ENCODE peak calls at places on chromosomes 4 and X, in four cellular contexts. U, O, R and M are unnamed samples.

GRCh38 chrX:41435708-41436107 is 11.4 kb upstream of the NYX start:
- DNase-seq in U (no peak), O (no peak), R (no peak), M (no peak)

GRCh38 chrX:153459976-153460375 is 10.4 kb downstream of the HAUS7 start:
- DNase-seq in U (peak; percentile 79), O (no peak), R (peak; percentile 12), M (peak; percentile 54)

GRCh38 chr4:110515676-110516075 is 39.7 kb downstream of the ENPEP start:
- DNase-seq in U (no peak), O (no peak), R (no peak), M (no peak)

GRCh38 chrX:139844884-139845283 is 88.0 kb downstream of the ATP11C start:
- DNase-seq in U (no peak), O (no peak), R (no peak), M (no peak)

GRCh38 chrX:149511081-149511480 is 6.0 kb upstream of the IDS start:
- DNase-seq in U (peak; percentile 50), O (no peak), R (peak; percentile 49), M (no peak)

GRCh38 chrX:38233891-38234807 is 13.5 kb upstream of the SRPX start:
- DNase-seq in U (peak; percentile 73), O (peak; percentile 17), R (peak; percentile 96), M (peak; percentile 38)

GRCh38 chr4:157221895-157222763 is 1.6 kb downstream of the GRIA2 start:
- DNase-seq in U (no peak), O (no peak), R (no peak), M (no peak)

GRCh38 chrX:104411800-104412199 is 154.2 kb upstream of the IL1RAPL2 start:
- DNase-seq in U (no peak), O (no peak), R (no peak), M (no peak)

GRCh38 chrX:69503835-69504625 is at the start of gene NALF2:
- DNase-seq in U (peak; percentile 11), O (peak; percentile 44), R (peak; percentile 36), M (no peak)

GRCh38 chr4:82905205-82905604 is 4.7 kb downstream of the THAP9 start:
- DNase-seq in U (peak; percentile 64), O (no peak), R (peak; percentile 73), M (peak; percentile 42)

GRCh38 chrX:53317365-53318069 is 36.1 kb upstream of the IQSEC2 start:
- DNase-seq in U (peak; percentile 43), O (peak; percentile 47), R (peak; percentile 54), M (peak; percentile 2)

GRCh38 chrX:24017674-24018073 is 9.3 kb downstream of the KLHL15 start:
- DNase-seq in U (no peak), O (no peak), R (no peak), M (no peak)

GRCh38 chrX:24424948-24425347 is 40.1 kb upstream of the PDK3 start:
- DNase-seq in U (peak; percentile 22), O (peak; percentile 51), R (peak; percentile 79), M (peak; percentile 12)

GRCh38 chrX:40058719-40059118 is 39.0 kb downstream of the BCOR start:
- DNase-seq in U (no peak), O (no peak), R (no peak), M (no peak)

GRCh38 chr4:129062580-129062979 is 30.8 kb downstream of the SCLT1 start:
- DNase-seq in U (no peak), O (no peak), R (no peak), M (no peak)

GRCh38 chr4:105194328-105195231 is 47.9 kb downstream of the TET2 start:
- DNase-seq in U (peak; percentile 79), O (no peak), R (peak; percentile 45), M (peak; percentile 40)

GRCh38 chr4:187090401-187090800 is 366.7 kb upstream of the FAT1 start:
- DNase-seq in U (peak; percentile 41), O (no peak), R (no peak), M (peak; percentile 1)

GRCh38 chrX:46327229-46328081 is 217.8 kb downstream of the ZNF674 start:
- DNase-seq in U (no peak), O (peak; percentile 9), R (no peak), M (no peak)

GRCh38 chr4:156732634-156733033 is 239.0 kb downstream of the PDGFC start:
- DNase-seq in U (peak; percentile 28), O (no peak), R (peak; percentile 16), M (no peak)

GRCh38 chr4:76764251-76764650 is 133.7 kb downstream of the SOWAHB start:
- DNase-seq in U (peak; percentile 82), O (no peak), R (peak; percentile 73), M (peak; percentile 73)

GRCh38 chrX:46643636-46644035 is 70.1 kb downstream of the CHST7 start:
- DNase-seq in U (no peak), O (no peak), R (no peak), M (no peak)

GRCh38 chr4:41157009-41157408 is 57.3 kb downstream of the APBB2 start:
- DNase-seq in U (no peak), O (no peak), R (no peak), M (no peak)

GRCh38 chrX:1491851-1492349 is 39.2 kb upstream of the ASMTL start:
- DNase-seq in U (no peak), O (no peak), R (no peak), M (no peak)

GRCh38 chr4:30839583-30840520 is 119.7 kb downstream of the PCDH7 start:
- DNase-seq in U (peak; percentile 78), O (no peak), R (peak; percentile 60), M (no peak)

GRCh38 chrX:120380699-120381098 is 18.8 kb downstream of the ATP1B4 start:
- DNase-seq in U (no peak), O (no peak), R (peak; percentile 9), M (no peak)

GRCh38 chr4:31328921-31329320 is 608.8 kb downstream of the PCDH7 start:
- DNase-seq in U (no peak), O (no peak), R (no peak), M (no peak)

GRCh38 chr4:187883049-187883448 is 112.5 kb upstream of the ZFP42 start:
- DNase-seq in U (no peak), O (no peak), R (no peak), M (no peak)

GRCh38 chrX:129577473-129577872 is 37.4 kb downstream of the OCRL start:
- DNase-seq in U (peak; percentile 83), O (no peak), R (peak; percentile 83), M (peak; percentile 81)

GRCh38 chrX:29535212-29536162 is 679.9 kb upstream of the MAGEB2 start:
- DNase-seq in U (peak; percentile 31), O (no peak), R (peak; percentile 19), M (no peak)

GRCh38 chr4:14928035-14928434 is 74.2 kb upstream of the CPEB2 start:
- DNase-seq in U (no peak), O (no peak), R (no peak), M (no peak)

GRCh38 chrX:39654183-39654925 is 443.4 kb downstream of the BCOR start:
- DNase-seq in U (no peak), O (no peak), R (no peak), M (no peak)

GRCh38 chr4:6873792-6874461 is 35.7 kb upstream of the TBC1D14 start:
- DNase-seq in U (peak; percentile 62), O (peak; percentile 60), R (peak; percentile 68), M (peak; percentile 40)

GRCh38 chr4:82951196-82951595 is 50.7 kb downstream of the THAP9 start:
- DNase-seq in U (peak; percentile 10), O (no peak), R (no peak), M (no peak)

GRCh38 chr4:6640292-6641163 is at the start of gene MRFAP1:
- DNase-seq in U (peak; percentile 95), O (peak; percentile 96), R (peak; percentile 92), M (peak; percentile 89)

GRCh38 chr4:128841402-128841801 is 31.9 kb downstream of the JADE1 start:
- DNase-seq in U (no peak), O (no peak), R (no peak), M (no peak)

GRCh38 chrX:11591712-11592351 is 73.9 kb downstream of the ARHGAP6 start:
- DNase-seq in U (no peak), O (no peak), R (no peak), M (no peak)

GRCh38 chr4:1285151-1285789 is 4.4 kb upstream of the MAEA start:
- DNase-seq in U (no peak), O (no peak), R (no peak), M (no peak)
- TF ChIP-seq CTCF in U (no peak), O (no peak), R (no peak), M (no peak)

GRCh38 chrX:99795495-99795894 is 614.6 kb downstream of the PCDH19 start:
- DNase-seq in U (no peak), O (no peak), R (no peak), M (no peak)
- TF ChIP-seq CTCF in U (no peak), O (no peak), R (peak; percentile 12), M (no peak)

DNA sequence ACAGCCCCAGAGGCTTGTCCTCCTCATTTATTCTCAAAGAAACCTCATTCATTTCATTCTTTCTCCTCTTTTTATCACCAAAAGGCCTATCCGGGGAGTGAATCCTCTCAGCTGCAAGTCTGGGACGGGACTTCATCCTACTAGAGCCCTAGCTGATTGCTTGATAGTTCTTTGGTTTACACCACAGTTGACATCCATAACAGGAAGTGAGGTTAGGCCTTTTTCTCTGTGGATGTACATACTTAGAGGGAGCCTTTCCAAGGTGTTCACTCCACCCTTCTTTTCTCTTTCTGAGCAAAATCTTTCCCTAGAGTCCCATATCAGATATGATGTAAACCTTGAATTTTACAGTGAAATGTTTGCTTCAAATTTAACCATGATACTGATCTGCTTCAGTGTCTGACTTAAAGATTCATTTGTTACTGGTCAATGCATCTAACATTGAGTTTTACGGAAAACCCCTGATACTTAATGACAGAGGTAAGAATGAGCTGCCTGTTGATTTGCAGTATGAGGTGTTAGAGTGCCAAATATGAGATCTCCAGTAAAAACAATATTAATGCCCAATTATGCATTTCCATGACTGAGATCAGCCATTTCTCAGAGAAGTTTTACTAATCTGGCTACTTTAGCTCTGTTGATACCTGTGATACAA is 16.8 kb upstream of the CXCL5 start:
- DNase-seq in U (no peak), O (no peak), R (no peak), M (no peak)
- TF ChIP-seq CTCF in U (no peak), O (no peak), R (no peak), M (no peak)

DNA sequence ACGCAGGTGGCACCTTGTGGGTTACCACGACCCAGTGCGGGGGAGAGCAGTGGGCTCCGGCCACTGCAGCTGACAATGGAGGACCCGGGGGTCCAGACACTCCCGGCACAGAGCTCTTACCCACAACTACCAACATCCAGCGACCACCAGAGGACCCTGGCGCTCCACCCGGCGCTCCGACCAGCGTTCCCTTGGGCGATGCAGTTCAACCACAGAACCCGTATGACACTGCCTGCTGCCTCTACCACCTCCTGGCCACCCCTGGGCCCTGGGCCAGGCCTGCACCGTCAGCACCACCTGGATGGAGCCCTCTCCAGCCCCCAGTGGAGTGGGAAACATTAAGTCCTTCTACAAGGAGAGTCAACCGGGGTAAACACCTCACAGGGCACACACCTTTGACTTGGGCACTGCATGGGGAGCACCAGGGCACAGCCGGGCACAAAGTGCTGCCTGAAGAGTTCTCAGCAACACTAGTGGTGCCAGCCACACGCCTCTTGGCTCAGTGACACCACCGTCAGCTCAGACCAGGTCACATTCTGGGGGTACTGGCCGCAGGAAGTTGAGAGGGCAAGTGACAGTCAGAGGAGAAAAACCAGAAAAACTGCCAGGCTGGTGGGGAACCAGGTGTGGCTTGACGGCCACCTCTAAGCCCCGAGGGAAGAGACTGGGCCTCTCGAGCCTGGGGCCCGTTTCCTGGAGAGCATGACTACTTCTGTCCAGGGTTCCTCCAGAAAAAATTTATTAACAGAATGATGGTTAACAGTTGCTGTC is 2.6 kb downstream of the CTBP1 start:
- DNase-seq in U (no peak), O (no peak), R (no peak), M (no peak)
- TF ChIP-seq CTCF in U (no peak), O (no peak), R (no peak), M (no peak)